ENCODE peak calls at places on chromosomes 12 and 14, in five cellular contexts. One of them, this sample, is unnamed.

GRCh38 chr14:34053666-34054065 is 102.8 kb upstream of the EGLN3 start:
- ATAC-seq in upper lobe of left lung: peak; percentile 85
- ATAC-seq in HepG2: no peak
- ATAC-seq in GM12878: no peak
- ATAC-seq in K562: no peak
- ATAC-seq in this sample: peak; percentile 87

GRCh38 chr14:23602181-23603095 is 23.8 kb upstream of the JPH4 start:
- ATAC-seq in K562: no peak
- ATAC-seq in GM12878: peak; percentile 30
- ATAC-seq in HepG2: peak; percentile 84
- ATAC-seq in upper lobe of left lung: no peak
- ATAC-seq in this sample: no peak

GRCh38 chr14:98945611-98946570 is 326.1 kb downstream of the BCL11B start:
- ATAC-seq in HepG2: no peak
- ATAC-seq in K562: no peak
- ATAC-seq in GM12878: no peak
- ATAC-seq in upper lobe of left lung: peak; percentile 69
- ATAC-seq in this sample: peak; percentile 10

GRCh38 chr14:91327201-91327600 is 82.7 kb upstream of the GPR68 start:
- ATAC-seq in HepG2: no peak
- ATAC-seq in K562: no peak
- ATAC-seq in upper lobe of left lung: no peak
- ATAC-seq in GM12878: no peak
- ATAC-seq in this sample: no peak

GRCh38 chr12:94545937-94546771 is 86.5 kb upstream of the CEP83 start:
- ATAC-seq in GM12878: peak; percentile 98
- ATAC-seq in upper lobe of left lung: peak; percentile 89
- ATAC-seq in HepG2: peak; percentile 97
- ATAC-seq in K562: peak; percentile 92
- ATAC-seq in this sample: peak; percentile 85

GRCh38 chr14:102759416-102759815 is 17.8 kb upstream of the TRAF3 start:
- ATAC-seq in K562: no peak
- ATAC-seq in GM12878: no peak
- ATAC-seq in upper lobe of left lung: no peak
- ATAC-seq in HepG2: no peak
- ATAC-seq in this sample: no peak

GRCh38 chr12:6165418-6165817 is 34.8 kb upstream of the CD9 start:
- ATAC-seq in K562: no peak
- ATAC-seq in upper lobe of left lung: no peak
- ATAC-seq in GM12878: no peak
- ATAC-seq in HepG2: no peak
- ATAC-seq in this sample: no peak

GRCh38 chr12:1531160-1531653 is 63.2 kb downstream of the FBXL14 start:
- ATAC-seq in HepG2: peak; percentile 42
- ATAC-seq in GM12878: no peak
- ATAC-seq in upper lobe of left lung: peak; percentile 20
- ATAC-seq in K562: peak; percentile 57
- ATAC-seq in this sample: peak; percentile 30

GRCh38 chr12:10354502-10354901 is 35.3 kb downstream of the KLRK1 start:
- ATAC-seq in HepG2: no peak
- ATAC-seq in upper lobe of left lung: no peak
- ATAC-seq in K562: no peak
- ATAC-seq in GM12878: no peak
- ATAC-seq in this sample: no peak

GRCh38 chr12:114408881-114409795 is 3.2 kb upstream of the TBX5 start:
- ATAC-seq in HepG2: no peak
- ATAC-seq in GM12878: no peak
- ATAC-seq in upper lobe of left lung: peak; percentile 59
- ATAC-seq in K562: no peak
- ATAC-seq in this sample: peak; percentile 49

GRCh38 chr14:21084988-21085853 is 13.2 kb downstream of the ZNF219 start:
- ATAC-seq in HepG2: peak; percentile 17
- ATAC-seq in K562: no peak
- ATAC-seq in upper lobe of left lung: peak; percentile 21
- ATAC-seq in GM12878: no peak
- ATAC-seq in this sample: peak; percentile 41

GRCh38 chr14:100693877-100694578 is 32.7 kb upstream of the DLK1 start:
- ATAC-seq in HepG2: peak; percentile 87
- ATAC-seq in K562: no peak
- ATAC-seq in GM12878: no peak
- ATAC-seq in upper lobe of left lung: no peak
- ATAC-seq in this sample: no peak

GRCh38 chr14:100694579-100695422 is 31.9 kb upstream of the DLK1 start:
- ATAC-seq in GM12878: no peak
- ATAC-seq in HepG2: no peak
- ATAC-seq in upper lobe of left lung: no peak
- ATAC-seq in K562: no peak
- ATAC-seq in this sample: no peak

GRCh38 chr14:100696590-100696989 is 30.1 kb upstream of the DLK1 start:
- ATAC-seq in HepG2: no peak
- ATAC-seq in GM12878: no peak
- ATAC-seq in K562: peak; percentile 58
- ATAC-seq in upper lobe of left lung: no peak
- ATAC-seq in this sample: no peak

GRCh38 chr14:100696017-100696416 is 30.7 kb upstream of the DLK1 start:
- ATAC-seq in K562: no peak
- ATAC-seq in upper lobe of left lung: no peak
- ATAC-seq in HepG2: no peak
- ATAC-seq in GM12878: no peak
- ATAC-seq in this sample: no peak

DNA sequence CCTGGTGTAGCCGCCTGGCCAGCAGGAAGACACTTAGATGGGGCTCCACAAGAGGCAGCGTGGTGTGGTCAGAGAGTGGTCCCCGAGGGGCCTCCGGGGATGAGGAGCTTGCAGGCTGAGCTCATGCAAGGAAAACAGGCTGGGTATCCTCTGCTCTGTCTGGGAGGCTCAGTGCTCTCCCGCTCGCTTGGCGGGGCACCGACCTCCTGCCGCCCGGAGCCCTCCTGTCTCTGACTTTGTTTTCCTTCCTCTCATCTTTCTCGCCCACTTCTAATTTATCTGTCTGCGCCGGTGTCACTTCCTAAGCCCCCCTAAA is 31.3 kb upstream of the DLK1 start:
- ATAC-seq in upper lobe of left lung: no peak
- ATAC-seq in K562: no peak
- ATAC-seq in GM12878: no peak
- ATAC-seq in HepG2: no peak
- ATAC-seq in this sample: no peak
- H3K4me3 ChIP-seq in upper lobe of left lung: no peak overlapping the region
- H3K4me3 ChIP-seq in K562: no peak overlapping the region
- H3K4me3 ChIP-seq in GM12878: no peak overlapping the region
- H3K4me3 ChIP-seq in HepG2: no peak overlapping the region
- H3K4me3 ChIP-seq in this sample: no peak overlapping the region

DNA sequence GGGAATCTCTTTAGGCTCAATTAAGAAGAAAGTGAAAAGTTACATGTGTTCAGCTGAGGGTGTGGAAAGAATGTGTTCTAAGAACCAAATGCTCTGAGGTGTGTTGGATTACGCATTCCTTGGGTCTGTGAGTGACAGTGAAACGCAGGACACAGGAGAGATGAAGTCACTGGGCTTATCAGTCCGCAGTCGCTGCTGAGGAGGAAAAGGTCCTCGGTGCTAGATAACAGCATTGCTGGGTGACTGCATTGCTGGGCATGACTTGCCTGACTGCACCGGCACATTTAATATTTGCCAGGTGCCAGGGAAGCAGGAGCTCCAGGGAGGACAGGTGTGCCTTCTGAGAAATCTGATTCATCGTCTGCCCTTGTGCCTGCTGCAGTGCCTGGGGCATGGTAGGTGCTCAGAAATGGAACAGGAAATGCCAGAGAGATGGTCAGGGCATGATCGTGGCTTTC is 64.4 kb upstream of the FZD10 start:
- ATAC-seq in K562: no peak
- ATAC-seq in HepG2: no peak
- ATAC-seq in GM12878: no peak
- ATAC-seq in upper lobe of left lung: no peak
- ATAC-seq in this sample: no peak
- TF ChIP-seq POLR2AphosphoS5 in K562: no peak
- TF ChIP-seq POLR2AphosphoS5 in HepG2: no peak
- TF ChIP-seq POLR2AphosphoS5 in GM12878: no peak
- TF ChIP-seq POLR2AphosphoS5 in upper lobe of left lung: no peak
- TF ChIP-seq POLR2AphosphoS5 in this sample: no peak

GRCh38 chr12:113222730-113223531 is 1.7 kb downstream of the TPCN1 start:
- ATAC-seq in GM12878: peak; percentile 4
- ATAC-seq in HepG2: peak; percentile 11
- ATAC-seq in K562: no peak
- ATAC-seq in upper lobe of left lung: peak; percentile 24
- ATAC-seq in this sample: peak; percentile 28

GRCh38 chr12:113220593-113221180 is 577 bp upstream of the TPCN1 start:
- ATAC-seq in K562: no peak
- ATAC-seq in GM12878: peak; percentile 0
- ATAC-seq in upper lobe of left lung: no peak
- ATAC-seq in HepG2: no peak
- ATAC-seq in this sample: no peak

GRCh38 chr12:113221997-113222729 is 899 bp downstream of the TPCN1 start:
- ATAC-seq in HepG2: peak; percentile 13
- ATAC-seq in upper lobe of left lung: no peak
- ATAC-seq in GM12878: peak; percentile 1
- ATAC-seq in K562: no peak
- ATAC-seq in this sample: no peak

GRCh38 chr12:113224955-113225354 is 3.7 kb downstream of the TPCN1 start:
- ATAC-seq in K562: no peak
- ATAC-seq in upper lobe of left lung: no peak
- ATAC-seq in GM12878: no peak
- ATAC-seq in HepG2: no peak
- ATAC-seq in this sample: no peak

GRCh38 chr12:113221181-113221996 is at the start of gene TPCN1:
- ATAC-seq in GM12878: peak; percentile 89
- ATAC-seq in upper lobe of left lung: peak; percentile 97
- ATAC-seq in HepG2: peak; percentile 93
- ATAC-seq in K562: peak; percentile 98
- ATAC-seq in this sample: peak; percentile 97
- TF ChIP-seq EP300 in GM12878: no peak
- TF ChIP-seq EP300 in upper lobe of left lung: no peak
- TF ChIP-seq EP300 in HepG2: no peak
- TF ChIP-seq EP300 in K562: no peak
- TF ChIP-seq EP300 in this sample: no peak

GRCh38 chr12:27220057-27220987 is 23.8 kb upstream of the STK38L start:
- ATAC-seq in HepG2: no peak
- ATAC-seq in upper lobe of left lung: no peak
- ATAC-seq in K562: no peak
- ATAC-seq in GM12878: peak; percentile 85
- ATAC-seq in this sample: no peak
- H3K4me3 ChIP-seq in HepG2: no peak overlapping the region
- H3K4me3 ChIP-seq in upper lobe of left lung: no peak overlapping the region
- H3K4me3 ChIP-seq in K562: no peak overlapping the region
- H3K4me3 ChIP-seq in GM12878: no peak overlapping the region
- H3K4me3 ChIP-seq in this sample: no peak overlapping the region

DNA sequence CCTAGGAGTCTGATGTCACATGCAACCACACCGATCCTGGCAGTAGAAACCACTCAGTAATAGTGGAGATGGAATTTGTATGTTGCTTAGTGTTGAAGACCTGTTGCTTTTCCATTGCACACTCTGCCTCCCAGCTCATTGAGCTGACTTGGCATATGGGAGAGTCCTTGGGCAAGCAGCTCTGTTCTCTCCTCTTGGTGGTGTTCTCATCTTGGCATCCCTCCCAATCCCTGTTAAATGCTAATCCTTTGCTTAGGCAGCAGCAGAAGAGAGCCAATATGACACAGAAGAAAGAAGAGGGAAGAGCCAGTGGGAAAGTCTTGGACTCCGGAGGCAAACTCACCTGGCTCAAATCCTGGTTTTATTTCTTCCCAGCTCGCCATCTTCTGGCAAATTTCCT is 178.0 kb upstream of the CAND1 start:
- ATAC-seq in HepG2: no peak
- ATAC-seq in upper lobe of left lung: no peak
- ATAC-seq in K562: no peak
- ATAC-seq in GM12878: no peak
- ATAC-seq in this sample: peak; percentile 41
- TF ChIP-seq POLR2AphosphoS5 in HepG2: no peak
- TF ChIP-seq POLR2AphosphoS5 in upper lobe of left lung: no peak
- TF ChIP-seq POLR2AphosphoS5 in K562: no peak
- TF ChIP-seq POLR2AphosphoS5 in GM12878: no peak
- TF ChIP-seq POLR2AphosphoS5 in this sample: peak; percentile 11

GRCh38 chr14:54839681-54840080 is 62.9 kb downstream of the GCH1 start:
- ATAC-seq in HepG2: peak; percentile 74
- ATAC-seq in K562: no peak
- ATAC-seq in upper lobe of left lung: peak; percentile 80
- ATAC-seq in GM12878: no peak
- ATAC-seq in this sample: peak; percentile 86
- TF ChIP-seq EP300 in HepG2: peak; percentile 89
- TF ChIP-seq EP300 in K562: no peak
- TF ChIP-seq EP300 in upper lobe of left lung: no peak
- TF ChIP-seq EP300 in GM12878: no peak
- TF ChIP-seq EP300 in this sample: no peak

GRCh38 chr12:46265734-46266133 is 3.1 kb downstream of the SLC38A1 start:
- ATAC-seq in K562: no peak
- ATAC-seq in upper lobe of left lung: no peak
- ATAC-seq in GM12878: peak; percentile 3
- ATAC-seq in HepG2: no peak
- ATAC-seq in this sample: no peak

GRCh38 chr12:46264057-46264456 is 4.8 kb downstream of the SLC38A1 start:
- ATAC-seq in K562: no peak
- ATAC-seq in HepG2: no peak
- ATAC-seq in upper lobe of left lung: no peak
- ATAC-seq in GM12878: no peak
- ATAC-seq in this sample: no peak

GRCh38 chr12:46266382-46266791 is 2.5 kb downstream of the SLC38A1 start:
- ATAC-seq in K562: peak; percentile 14
- ATAC-seq in GM12878: no peak
- ATAC-seq in upper lobe of left lung: no peak
- ATAC-seq in HepG2: no peak
- ATAC-seq in this sample: no peak

GRCh38 chr12:46263140-46264017 is 5.5 kb downstream of the SLC38A1 start:
- ATAC-seq in HepG2: no peak
- ATAC-seq in K562: no peak
- ATAC-seq in upper lobe of left lung: no peak
- ATAC-seq in GM12878: no peak
- ATAC-seq in this sample: no peak

DNA sequence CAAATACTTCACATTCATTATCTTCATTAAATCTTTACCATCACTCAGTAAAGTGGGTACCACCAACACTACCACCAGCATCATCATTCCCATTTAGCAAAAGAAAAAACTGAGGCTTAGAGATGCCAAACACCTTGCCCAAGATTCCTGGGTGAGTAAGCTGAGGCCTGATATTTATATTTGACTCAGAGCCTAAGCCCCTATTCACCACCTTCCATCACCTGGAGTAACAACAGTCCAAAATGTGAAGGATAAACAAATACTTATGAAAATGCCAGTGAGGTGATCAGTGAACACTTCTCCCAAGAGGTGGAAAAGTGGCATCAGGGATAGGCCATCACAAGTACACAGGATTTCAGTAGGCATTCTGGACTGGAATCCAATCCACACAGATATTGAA is 3.7 kb downstream of the SLC38A1 start:
- ATAC-seq in GM12878: no peak
- ATAC-seq in K562: no peak
- ATAC-seq in upper lobe of left lung: no peak
- ATAC-seq in HepG2: no peak
- ATAC-seq in this sample: no peak
- H3K4me3 ChIP-seq in GM12878: peak overlapping the region; percentile 82
- H3K4me3 ChIP-seq in K562: peak overlapping the region; percentile 83
- H3K4me3 ChIP-seq in upper lobe of left lung: no peak overlapping the region
- H3K4me3 ChIP-seq in HepG2: no peak overlapping the region
- H3K4me3 ChIP-seq in this sample: no peak overlapping the region